ENCODE peak calls at places on chromosomes 13 and 19, in ten cellular contexts. One of them, this sample, is unnamed.

GRCh38 chr13:97185291-97185690 is 36.8 kb upstream of the MBNL2 start:
- DNase-seq in Panc1: no peak
- DNase-seq in GM12892: no peak
- DNase-seq in HL-60: no peak
- DNase-seq in GM12878: no peak
- DNase-seq in SK-N-SH: no peak
- DNase-seq in breast epithelium: no peak
- DNase-seq in suprapubic skin: no peak
- DNase-seq in upper lobe of left lung: no peak
- DNase-seq in GM23338: no peak
- DNase-seq in this sample: no peak

GRCh38 chr13:74325106-74325505 is 190.9 kb upstream of the KLF12 start:
- DNase-seq in Panc1: no peak
- DNase-seq in GM12892: no peak
- DNase-seq in HL-60: no peak
- DNase-seq in GM12878: no peak
- DNase-seq in SK-N-SH: peak; percentile 39
- DNase-seq in breast epithelium: no peak
- DNase-seq in suprapubic skin: no peak
- DNase-seq in upper lobe of left lung: no peak
- DNase-seq in GM23338: no peak
- DNase-seq in this sample: no peak

GRCh38 chr13:114107686-114108081 is 24.7 kb downstream of the RASA3 start:
- DNase-seq in Panc1: no peak
- DNase-seq in GM12892: no peak
- DNase-seq in HL-60: no peak
- DNase-seq in GM12878: no peak
- DNase-seq in SK-N-SH: peak; percentile 41
- DNase-seq in breast epithelium: peak; percentile 36
- DNase-seq in suprapubic skin: peak; percentile 60
- DNase-seq in upper lobe of left lung: peak; percentile 88
- DNase-seq in GM23338: no peak
- DNase-seq in this sample: peak; percentile 71

GRCh38 chr13:29428310-29428991 is 167.0 kb downstream of the SLC7A1 start:
- DNase-seq in Panc1: no peak
- DNase-seq in GM12892: no peak
- DNase-seq in HL-60: no peak
- DNase-seq in GM12878: no peak
- DNase-seq in SK-N-SH: peak; percentile 68
- DNase-seq in breast epithelium: no peak
- DNase-seq in suprapubic skin: no peak
- DNase-seq in upper lobe of left lung: peak; percentile 65
- DNase-seq in GM23338: peak; percentile 87
- DNase-seq in this sample: no peak

GRCh38 chr13:94325660-94326059 is 153.8 kb downstream of the DCT start:
- DNase-seq in Panc1: no peak
- DNase-seq in GM12892: no peak
- DNase-seq in HL-60: no peak
- DNase-seq in GM12878: no peak
- DNase-seq in SK-N-SH: no peak
- DNase-seq in breast epithelium: no peak
- DNase-seq in suprapubic skin: no peak
- DNase-seq in upper lobe of left lung: no peak
- DNase-seq in GM23338: peak; percentile 21
- DNase-seq in this sample: no peak

GRCh38 chr19:55132453-55133129 is 15.2 kb upstream of the PPP1R12C start:
- DNase-seq in Panc1: no peak
- DNase-seq in GM12892: no peak
- DNase-seq in HL-60: no peak
- DNase-seq in GM12878: no peak
- DNase-seq in SK-N-SH: peak; percentile 56
- DNase-seq in breast epithelium: no peak
- DNase-seq in suprapubic skin: no peak
- DNase-seq in upper lobe of left lung: peak; percentile 41
- DNase-seq in GM23338: peak; percentile 57
- DNase-seq in this sample: no peak

GRCh38 chr19:10766681-10767201 is 48.9 kb downstream of the DNM2 start:
- DNase-seq in Panc1: no peak
- DNase-seq in GM12892: no peak
- DNase-seq in HL-60: no peak
- DNase-seq in GM12878: no peak
- DNase-seq in SK-N-SH: peak; percentile 81
- DNase-seq in breast epithelium: no peak
- DNase-seq in suprapubic skin: no peak
- DNase-seq in upper lobe of left lung: no peak
- DNase-seq in GM23338: no peak
- DNase-seq in this sample: no peak

GRCh38 chr19:20038358-20039202 is 725 bp downstream of the ZNF682 start:
- DNase-seq in Panc1: no peak
- DNase-seq in GM12892: no peak
- DNase-seq in HL-60: no peak
- DNase-seq in GM12878: no peak
- DNase-seq in SK-N-SH: no peak
- DNase-seq in breast epithelium: no peak
- DNase-seq in suprapubic skin: no peak
- DNase-seq in upper lobe of left lung: no peak
- DNase-seq in GM23338: no peak
- DNase-seq in this sample: no peak

GRCh38 chr13:112851107-112852046 is 117.6 kb upstream of the MCF2L start:
- DNase-seq in Panc1: no peak
- DNase-seq in GM12892: no peak
- DNase-seq in HL-60: no peak
- DNase-seq in GM12878: no peak
- DNase-seq in SK-N-SH: no peak
- DNase-seq in breast epithelium: no peak
- DNase-seq in suprapubic skin: peak; percentile 71
- DNase-seq in upper lobe of left lung: no peak
- DNase-seq in GM23338: no peak
- DNase-seq in this sample: peak; percentile 65

GRCh38 chr13:48233097-48233885 is at the start of gene ITM2B:
- DNase-seq in Panc1: no peak
- DNase-seq in GM12892: peak; percentile 54
- DNase-seq in HL-60: peak; percentile 46
- DNase-seq in GM12878: no peak
- DNase-seq in SK-N-SH: peak; percentile 97
- DNase-seq in breast epithelium: peak; percentile 73
- DNase-seq in suprapubic skin: peak; percentile 86
- DNase-seq in upper lobe of left lung: peak; percentile 94
- DNase-seq in GM23338: peak; percentile 81
- DNase-seq in this sample: peak; percentile 95

GRCh38 chr19:33302175-33302973 is at the start of gene CEBPA:
- DNase-seq in Panc1: no peak
- DNase-seq in GM12892: peak; percentile 80
- DNase-seq in HL-60: peak; percentile 94
- DNase-seq in GM12878: no peak
- DNase-seq in SK-N-SH: peak; percentile 96
- DNase-seq in breast epithelium: peak; percentile 76
- DNase-seq in suprapubic skin: no peak
- DNase-seq in upper lobe of left lung: peak; percentile 97
- DNase-seq in GM23338: peak; percentile 91
- DNase-seq in this sample: peak; percentile 95

GRCh38 chr19:33304760-33305647 is 2.7 kb upstream of the CEBPA start:
- DNase-seq in Panc1: no peak
- DNase-seq in GM12892: no peak
- DNase-seq in HL-60: no peak
- DNase-seq in GM12878: no peak
- DNase-seq in SK-N-SH: no peak
- DNase-seq in breast epithelium: peak; percentile 34
- DNase-seq in suprapubic skin: no peak
- DNase-seq in upper lobe of left lung: no peak
- DNase-seq in GM23338: no peak
- DNase-seq in this sample: no peak

GRCh38 chr19:33306191-33306590 is 3.9 kb upstream of the CEBPA start:
- DNase-seq in Panc1: no peak
- DNase-seq in GM12892: no peak
- DNase-seq in HL-60: no peak
- DNase-seq in GM12878: no peak
- DNase-seq in SK-N-SH: no peak
- DNase-seq in breast epithelium: peak; percentile 9
- DNase-seq in suprapubic skin: no peak
- DNase-seq in upper lobe of left lung: no peak
- DNase-seq in GM23338: no peak
- DNase-seq in this sample: no peak

GRCh38 chr19:33302974-33303790 is 848 bp upstream of the CEBPA start:
- DNase-seq in Panc1: no peak
- DNase-seq in GM12892: no peak
- DNase-seq in HL-60: peak; percentile 43
- DNase-seq in GM12878: no peak
- DNase-seq in SK-N-SH: peak; percentile 88
- DNase-seq in breast epithelium: peak; percentile 64
- DNase-seq in suprapubic skin: no peak
- DNase-seq in upper lobe of left lung: peak; percentile 93
- DNase-seq in GM23338: peak; percentile 81
- DNase-seq in this sample: peak; percentile 88

GRCh38 chr19:33303791-33304759 is 1.7 kb upstream of the CEBPA start:
- DNase-seq in Panc1: no peak
- DNase-seq in GM12892: no peak
- DNase-seq in HL-60: no peak
- DNase-seq in GM12878: no peak
- DNase-seq in SK-N-SH: no peak
- DNase-seq in breast epithelium: peak; percentile 55
- DNase-seq in suprapubic skin: no peak
- DNase-seq in upper lobe of left lung: peak; percentile 89
- DNase-seq in GM23338: no peak
- DNase-seq in this sample: peak; percentile 84
- TF ChIP-seq POLR2AphosphoS5 in Panc1: no peak
- TF ChIP-seq POLR2AphosphoS5 in GM12892: no peak
- TF ChIP-seq POLR2AphosphoS5 in HL-60: no peak
- TF ChIP-seq POLR2AphosphoS5 in GM12878: no peak
- TF ChIP-seq POLR2AphosphoS5 in SK-N-SH: no peak
- TF ChIP-seq POLR2AphosphoS5 in breast epithelium: no peak
- TF ChIP-seq POLR2AphosphoS5 in suprapubic skin: no peak
- TF ChIP-seq POLR2AphosphoS5 in upper lobe of left lung: no peak
- TF ChIP-seq POLR2AphosphoS5 in GM23338: no peak
- TF ChIP-seq POLR2AphosphoS5 in this sample: no peak

DNA sequence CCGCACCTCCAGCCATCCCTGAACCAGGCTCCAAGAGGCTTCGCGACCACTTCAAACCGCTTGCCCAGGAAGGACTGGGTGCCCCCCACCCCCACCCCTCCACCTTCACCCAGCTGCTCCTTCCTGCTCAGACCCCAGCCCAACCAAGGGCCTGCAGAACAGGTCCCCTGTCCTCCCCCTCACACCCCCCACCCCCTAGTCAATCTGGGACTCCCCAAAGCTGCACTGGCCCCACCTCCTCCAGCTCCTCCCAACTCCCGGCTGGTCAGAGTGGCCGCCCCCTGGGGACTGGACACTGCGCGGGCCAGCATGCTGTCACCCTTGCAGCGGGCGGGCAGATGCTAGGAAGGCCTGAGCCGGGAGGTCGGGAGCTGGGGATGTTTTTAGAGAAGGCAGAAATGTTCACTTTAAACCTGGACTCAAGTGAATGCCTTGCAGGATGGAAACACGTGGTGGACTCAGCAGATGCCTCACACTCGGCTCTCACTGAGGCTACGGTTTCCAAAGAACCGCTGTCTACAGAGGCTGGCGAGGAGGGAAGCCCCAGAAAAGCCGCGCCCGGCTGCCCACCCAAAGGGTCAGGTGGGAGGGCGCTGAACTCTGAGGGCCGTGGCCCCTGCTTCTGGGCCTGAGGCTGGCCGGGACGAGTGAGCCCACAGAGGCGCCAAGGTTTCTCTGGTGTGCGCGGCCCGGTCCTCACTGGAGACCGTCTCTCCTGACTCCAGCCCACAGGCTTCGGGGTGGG is 8.0 kb downstream of the RPL36 start:
- DNase-seq in Panc1: no peak
- DNase-seq in GM12892: no peak
- DNase-seq in HL-60: no peak
- DNase-seq in GM12878: no peak
- DNase-seq in SK-N-SH: peak; percentile 58
- DNase-seq in breast epithelium: no peak
- DNase-seq in suprapubic skin: no peak
- DNase-seq in upper lobe of left lung: peak; percentile 75
- DNase-seq in GM23338: peak; percentile 1
- DNase-seq in this sample: no peak
- TF ChIP-seq POLR2AphosphoS5 in Panc1: peak; percentile 54
- TF ChIP-seq POLR2AphosphoS5 in GM12892: peak; percentile 19
- TF ChIP-seq POLR2AphosphoS5 in HL-60: no peak
- TF ChIP-seq POLR2AphosphoS5 in GM12878: peak; percentile 11
- TF ChIP-seq POLR2AphosphoS5 in SK-N-SH: no peak
- TF ChIP-seq POLR2AphosphoS5 in breast epithelium: no peak
- TF ChIP-seq POLR2AphosphoS5 in suprapubic skin: no peak
- TF ChIP-seq POLR2AphosphoS5 in upper lobe of left lung: no peak
- TF ChIP-seq POLR2AphosphoS5 in GM23338: no peak
- TF ChIP-seq POLR2AphosphoS5 in this sample: no peak

GRCh38 chr19:45798995-45799517 is 6.4 kb upstream of the DMWD start:
- DNase-seq in Panc1: no peak
- DNase-seq in GM12892: peak; percentile 76
- DNase-seq in HL-60: no peak
- DNase-seq in GM12878: peak; percentile 23
- DNase-seq in SK-N-SH: peak; percentile 91
- DNase-seq in breast epithelium: no peak
- DNase-seq in suprapubic skin: no peak
- DNase-seq in upper lobe of left lung: peak; percentile 79
- DNase-seq in GM23338: peak; percentile 78
- DNase-seq in this sample: peak; percentile 82
- TF ChIP-seq POLR2AphosphoS5 in Panc1: no peak
- TF ChIP-seq POLR2AphosphoS5 in GM12892: no peak
- TF ChIP-seq POLR2AphosphoS5 in HL-60: no peak
- TF ChIP-seq POLR2AphosphoS5 in GM12878: no peak
- TF ChIP-seq POLR2AphosphoS5 in SK-N-SH: no peak
- TF ChIP-seq POLR2AphosphoS5 in breast epithelium: peak; percentile 51
- TF ChIP-seq POLR2AphosphoS5 in suprapubic skin: no peak
- TF ChIP-seq POLR2AphosphoS5 in upper lobe of left lung: no peak
- TF ChIP-seq POLR2AphosphoS5 in GM23338: no peak
- TF ChIP-seq POLR2AphosphoS5 in this sample: peak; percentile 49

GRCh38 chr19:6105444-6105843 is 4.9 kb downstream of the RFX2 start:
- DNase-seq in Panc1: no peak
- DNase-seq in GM12892: no peak
- DNase-seq in HL-60: no peak
- DNase-seq in GM12878: no peak
- DNase-seq in SK-N-SH: no peak
- DNase-seq in breast epithelium: no peak
- DNase-seq in suprapubic skin: no peak
- DNase-seq in upper lobe of left lung: no peak
- DNase-seq in GM23338: no peak
- DNase-seq in this sample: no peak

GRCh38 chr19:6103894-6104293 is 6.4 kb downstream of the RFX2 start:
- DNase-seq in Panc1: no peak
- DNase-seq in GM12892: no peak
- DNase-seq in HL-60: no peak
- DNase-seq in GM12878: no peak
- DNase-seq in SK-N-SH: no peak
- DNase-seq in breast epithelium: no peak
- DNase-seq in suprapubic skin: no peak
- DNase-seq in upper lobe of left lung: no peak
- DNase-seq in GM23338: no peak
- DNase-seq in this sample: no peak

GRCh38 chr19:6101291-6101690 is 9.0 kb downstream of the RFX2 start:
- DNase-seq in Panc1: no peak
- DNase-seq in GM12892: no peak
- DNase-seq in HL-60: no peak
- DNase-seq in GM12878: no peak
- DNase-seq in SK-N-SH: no peak
- DNase-seq in breast epithelium: no peak
- DNase-seq in suprapubic skin: no peak
- DNase-seq in upper lobe of left lung: no peak
- DNase-seq in GM23338: no peak
- DNase-seq in this sample: no peak

GRCh38 chr19:6101991-6102390 is 8.3 kb downstream of the RFX2 start:
- DNase-seq in Panc1: no peak
- DNase-seq in GM12892: no peak
- DNase-seq in HL-60: no peak
- DNase-seq in GM12878: no peak
- DNase-seq in SK-N-SH: no peak
- DNase-seq in breast epithelium: no peak
- DNase-seq in suprapubic skin: no peak
- DNase-seq in upper lobe of left lung: no peak
- DNase-seq in GM23338: no peak
- DNase-seq in this sample: no peak

GRCh38 chr19:6103217-6103644 is 7.1 kb downstream of the RFX2 start:
- DNase-seq in Panc1: no peak
- DNase-seq in GM12892: no peak
- DNase-seq in HL-60: no peak
- DNase-seq in GM12878: no peak
- DNase-seq in SK-N-SH: no peak
- DNase-seq in breast epithelium: peak; percentile 76
- DNase-seq in suprapubic skin: no peak
- DNase-seq in upper lobe of left lung: no peak
- DNase-seq in GM23338: no peak
- DNase-seq in this sample: no peak
- TF ChIP-seq POLR2AphosphoS5 in Panc1: no peak
- TF ChIP-seq POLR2AphosphoS5 in GM12892: no peak
- TF ChIP-seq POLR2AphosphoS5 in HL-60: no peak
- TF ChIP-seq POLR2AphosphoS5 in GM12878: no peak
- TF ChIP-seq POLR2AphosphoS5 in SK-N-SH: no peak
- TF ChIP-seq POLR2AphosphoS5 in breast epithelium: no peak
- TF ChIP-seq POLR2AphosphoS5 in suprapubic skin: peak; percentile 74
- TF ChIP-seq POLR2AphosphoS5 in upper lobe of left lung: no peak
- TF ChIP-seq POLR2AphosphoS5 in GM23338: no peak
- TF ChIP-seq POLR2AphosphoS5 in this sample: peak; percentile 29

This sample was measured in spleen.